ENCODE peak calls at places on chromosomes 11 and 22, in four cellular contexts. One of them, this sample, is unnamed.

GRCh38 chr11:61754534-61755482 is 2.4 kb downstream of the MYRF start:
- DNase-seq in GM12878: no peak
- DNase-seq in GM12892: no peak
- DNase-seq in GM12891: no peak
- DNase-seq in this sample: no peak

GRCh38 chr11:121578216-121579063 is 125.7 kb upstream of the SORL1-AS1 start:
- DNase-seq in GM12891: no peak
- DNase-seq in GM12892: no peak
- DNase-seq in GM12878: no peak
- DNase-seq in this sample: peak

GRCh38 chr11:96063053-96063452 is 139.1 kb upstream of the MTMR2 start:
- DNase-seq in GM12892: no peak
- DNase-seq in GM12878: no peak
- DNase-seq in GM12891: no peak
- DNase-seq in this sample: no peak

GRCh38 chr11:45665206-45665932 is at the start of gene CHST1:
- DNase-seq in GM12892: no peak
- DNase-seq in GM12878: no peak
- DNase-seq in GM12891: no peak
- DNase-seq in this sample: no peak

GRCh38 chr11:87493516-87493915 is 455.8 kb downstream of the TMEM135 start:
- DNase-seq in GM12891: no peak
- DNase-seq in GM12892: no peak
- DNase-seq in GM12878: no peak
- DNase-seq in this sample: no peak

GRCh38 chr11:74043450-74043849 is 34.6 kb upstream of the UCP3 start:
- DNase-seq in GM12891: no peak
- DNase-seq in GM12878: no peak
- DNase-seq in GM12892: no peak
- DNase-seq in this sample: no peak

GRCh38 chr22:21947040-21948014 is 5.3 kb downstream of the PPM1F start:
- DNase-seq in GM12892: no peak
- DNase-seq in GM12878: no peak
- DNase-seq in GM12891: no peak
- DNase-seq in this sample: no peak

GRCh38 chr11:83292709-83293435 is 6.7 kb upstream of the CCDC90B start:
- DNase-seq in GM12891: peak
- DNase-seq in GM12892: no peak
- DNase-seq in GM12878: no peak
- DNase-seq in this sample: peak

GRCh38 chr22:20567993-20568417 is 60.6 kb downstream of the MED15 start:
- DNase-seq in GM12878: no peak
- DNase-seq in GM12891: no peak
- DNase-seq in GM12892: no peak
- DNase-seq in this sample: no peak

GRCh38 chr11:107710301-107710700 is 1.6 kb downstream of the SLN start:
- DNase-seq in GM12878: no peak
- DNase-seq in GM12892: no peak
- DNase-seq in GM12891: no peak
- DNase-seq in this sample: no peak

GRCh38 chr22:44128961-44129613 is 51.6 kb upstream of the PARVG start:
- DNase-seq in GM12878: no peak
- DNase-seq in GM12892: no peak
- DNase-seq in GM12891: no peak
- DNase-seq in this sample: no peak

GRCh38 chr22:45212306-45212709 is 28.4 kb downstream of the KIAA0930 start:
- DNase-seq in GM12891: no peak
- DNase-seq in GM12878: no peak
- DNase-seq in GM12892: no peak
- DNase-seq in this sample: no peak

GRCh38 chr11:2313051-2313951 is 11.5 kb downstream of the TSPAN32 start:
- DNase-seq in GM12878: no peak
- DNase-seq in GM12891: no peak
- DNase-seq in GM12892: no peak
- DNase-seq in this sample: no peak

GRCh38 chr11:1071571-1072115 is 3.0 kb upstream of the MUC2 start:
- DNase-seq in GM12891: no peak
- DNase-seq in GM12878: no peak
- DNase-seq in GM12892: no peak
- DNase-seq in this sample: no peak

GRCh38 chr11:14288189-14288935 is 70.6 kb downstream of the RRAS2 start:
- DNase-seq in GM12878: no peak
- DNase-seq in GM12891: no peak
- DNase-seq in GM12892: no peak
- DNase-seq in this sample: no peak

GRCh38 chr22:38098410-38099249 is 11.9 kb downstream of the BAIAP2L2 start:
- DNase-seq in GM12892: no peak
- DNase-seq in GM12891: no peak
- DNase-seq in GM12878: no peak
- DNase-seq in this sample: no peak

GRCh38 chr11:28049338-28050216 is 58.4 kb downstream of the KIF18A start:
- DNase-seq in GM12892: no peak
- DNase-seq in GM12891: no peak
- DNase-seq in GM12878: no peak
- DNase-seq in this sample: no peak

GRCh38 chr11:75797796-75798195 is 17.2 kb upstream of the UVRAG start:
- DNase-seq in GM12891: no peak
- DNase-seq in GM12878: no peak
- DNase-seq in GM12892: no peak
- DNase-seq in this sample: no peak

GRCh38 chr11:64637346-64638016 is 46.5 kb downstream of the SLC22A12 start:
- DNase-seq in GM12878: no peak
- DNase-seq in GM12892: no peak
- DNase-seq in GM12891: no peak
- DNase-seq in this sample: no peak

GRCh38 chr11:64639885-64640284 is 48.9 kb downstream of the SLC22A12 start:
- DNase-seq in GM12892: no peak
- DNase-seq in GM12891: no peak
- DNase-seq in GM12878: no peak
- DNase-seq in this sample: no peak

GRCh38 chr11:64641596-64642417 is 50.8 kb downstream of the SLC22A12 start:
- DNase-seq in GM12892: no peak
- DNase-seq in GM12878: no peak
- DNase-seq in GM12891: no peak
- DNase-seq in this sample: no peak

GRCh38 chr11:64638829-64639228 is 47.8 kb downstream of the SLC22A12 start:
- DNase-seq in GM12891: no peak
- DNase-seq in GM12878: no peak
- DNase-seq in GM12892: no peak
- DNase-seq in this sample: no peak

GRCh38 chr11:64638017-64638664 is 47.1 kb downstream of the SLC22A12 start:
- DNase-seq in GM12892: no peak
- DNase-seq in GM12878: no peak
- DNase-seq in GM12891: no peak
- DNase-seq in this sample: no peak
- TF ChIP-seq POLR2AphosphoS5 in GM12892: no peak
- TF ChIP-seq POLR2AphosphoS5 in GM12878: no peak
- TF ChIP-seq POLR2AphosphoS5 in GM12891: no peak
- TF ChIP-seq POLR2AphosphoS5 in this sample: no peak

DNA sequence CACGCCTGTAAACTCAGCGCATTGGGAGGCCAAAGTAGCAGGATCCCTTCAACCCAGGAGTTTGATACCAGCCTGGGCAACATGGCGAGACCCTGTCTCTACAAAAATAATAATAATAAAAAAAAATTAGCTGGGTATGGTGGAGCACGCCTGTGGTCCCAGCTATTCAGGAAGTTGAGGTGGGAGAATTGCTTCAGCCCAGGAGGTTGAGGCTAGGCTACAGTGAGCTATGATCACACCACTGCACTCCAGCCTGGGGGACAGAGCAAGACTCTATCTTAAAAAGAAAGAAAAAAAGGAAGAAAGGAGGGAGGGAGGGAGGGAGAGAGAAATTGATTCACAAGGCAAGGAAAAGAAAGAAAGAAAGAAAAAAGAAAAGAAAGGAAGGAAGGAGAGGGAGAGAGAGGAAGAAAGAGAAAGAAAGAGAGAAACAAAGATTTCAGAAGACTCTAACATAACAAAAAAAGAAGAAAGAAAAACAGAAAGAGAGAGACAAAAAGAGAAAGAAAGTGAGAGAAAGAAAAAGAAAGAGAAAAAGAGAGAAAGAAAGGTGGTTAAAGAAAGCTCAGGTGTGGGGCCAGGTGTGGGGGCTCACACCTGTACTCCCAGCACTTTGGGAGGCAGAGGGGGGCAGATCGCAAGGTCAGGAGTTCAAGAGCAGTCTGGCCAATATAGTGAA is 37.3 kb upstream of the MYH9 start:
- DNase-seq in GM12878: no peak
- DNase-seq in GM12891: no peak
- DNase-seq in GM12892: no peak
- DNase-seq in this sample: peak
- TF ChIP-seq POLR2AphosphoS5 in GM12878: no peak
- TF ChIP-seq POLR2AphosphoS5 in GM12891: no peak
- TF ChIP-seq POLR2AphosphoS5 in GM12892: no peak
- TF ChIP-seq POLR2AphosphoS5 in this sample: peak

DNA sequence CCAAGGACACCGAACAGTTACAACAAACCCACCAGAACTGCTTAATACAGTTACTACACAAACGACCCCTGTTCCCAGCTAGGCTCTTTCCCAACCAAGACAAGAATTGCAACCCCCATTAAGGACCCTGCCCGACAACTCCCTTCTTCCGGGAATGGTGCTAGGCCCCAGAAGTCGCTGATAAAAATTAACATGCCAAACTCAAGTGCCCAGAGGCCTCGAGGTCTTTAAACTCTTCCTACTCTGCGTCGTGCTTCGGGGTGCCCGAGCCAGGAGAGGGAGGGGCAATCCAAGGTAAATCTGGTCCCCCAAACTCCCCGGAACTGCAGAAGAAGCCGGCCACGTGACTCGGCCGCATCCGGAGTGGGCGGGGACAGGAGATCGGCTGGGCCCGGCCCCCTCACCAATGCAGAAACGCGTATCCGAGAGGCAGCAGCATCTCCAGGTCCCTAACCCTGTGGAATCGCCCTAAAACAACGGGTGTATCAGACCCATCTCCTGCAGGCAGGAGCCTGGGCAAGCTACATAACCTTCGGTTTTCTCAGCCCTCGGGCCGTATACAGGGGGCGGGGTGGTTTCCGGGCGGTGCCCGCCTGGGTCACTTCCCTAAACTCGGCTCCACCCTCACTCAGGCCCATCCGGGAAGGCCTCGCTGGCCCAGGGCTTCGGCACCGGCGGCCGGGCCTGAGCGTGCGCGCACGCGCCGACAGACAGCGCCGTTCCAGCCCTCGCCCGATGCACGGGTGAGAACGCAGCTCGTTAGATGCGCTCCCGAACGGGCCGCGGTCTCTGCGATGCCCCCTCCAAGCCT is 1.1 kb downstream of the CFL1 start:
- DNase-seq in GM12878: no peak
- DNase-seq in GM12891: no peak
- DNase-seq in GM12892: peak
- DNase-seq in this sample: no peak
- TF ChIP-seq POLR2AphosphoS5 in GM12878: peak
- TF ChIP-seq POLR2AphosphoS5 in GM12891: peak
- TF ChIP-seq POLR2AphosphoS5 in GM12892: peak
- TF ChIP-seq POLR2AphosphoS5 in this sample: peak

GRCh38 chr11:33735166-33735425 is 1.1 kb downstream of the CD59 start:
- DNase-seq in GM12878: no peak
- DNase-seq in GM12891: no peak
- DNase-seq in GM12892: no peak
- DNase-seq in this sample: peak

GRCh38 chr11:33735426-33736147 is 636 bp downstream of the CD59 start:
- DNase-seq in GM12891: peak
- DNase-seq in GM12892: peak
- DNase-seq in GM12878: peak
- DNase-seq in this sample: peak

GRCh38 chr11:33734441-33735165 is 1.6 kb downstream of the CD59 start:
- DNase-seq in GM12891: no peak
- DNase-seq in GM12892: no peak
- DNase-seq in GM12878: no peak
- DNase-seq in this sample: no peak

GRCh38 chr11:33732176-33732575 is 4.0 kb downstream of the CD59 start:
- DNase-seq in GM12892: no peak
- DNase-seq in GM12878: no peak
- DNase-seq in GM12891: no peak
- DNase-seq in this sample: peak

DNA sequence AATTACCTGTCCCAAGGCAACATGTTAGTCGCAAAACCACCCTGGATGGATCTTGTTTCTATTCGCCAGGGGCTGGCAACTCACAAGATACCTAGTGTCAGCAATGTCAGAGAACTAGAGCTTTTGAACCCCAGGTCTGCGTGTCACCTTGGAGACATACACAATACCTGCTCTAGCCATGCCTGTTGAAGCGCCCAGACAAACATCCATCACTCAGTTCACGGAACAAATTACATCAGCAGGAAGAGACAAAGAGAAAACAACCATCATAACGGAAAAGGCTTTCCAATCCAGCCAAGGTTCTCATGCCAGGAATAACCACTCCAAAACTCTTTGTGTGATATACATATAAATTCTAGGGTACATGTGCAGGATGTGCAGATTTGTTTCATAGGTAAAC is 2.2 kb downstream of the CD59 start:
- DNase-seq in GM12891: no peak
- DNase-seq in GM12878: no peak
- DNase-seq in GM12892: no peak
- DNase-seq in this sample: no peak
- TF ChIP-seq POLR2AphosphoS5 in GM12891: no peak
- TF ChIP-seq POLR2AphosphoS5 in GM12878: peak
- TF ChIP-seq POLR2AphosphoS5 in GM12892: no peak
- TF ChIP-seq POLR2AphosphoS5 in this sample: no peak

GRCh38 chr11:94662065-94662779 is 95.1 kb downstream of the PIWIL4 start:
- DNase-seq in GM12892: no peak
- DNase-seq in GM12891: no peak
- DNase-seq in GM12878: no peak
- DNase-seq in this sample: no peak

GRCh38 chr11:94664336-94664735 is 97.2 kb downstream of the PIWIL4 start:
- DNase-seq in GM12891: no peak
- DNase-seq in GM12892: no peak
- DNase-seq in GM12878: no peak
- DNase-seq in this sample: no peak

GRCh38 chr11:94668240-94668793 is 99.8 kb upstream of the AMOTL1 start:
- DNase-seq in GM12892: no peak
- DNase-seq in GM12891: no peak
- DNase-seq in GM12878: no peak
- DNase-seq in this sample: no peak

GRCh38 chr11:94666792-94667721 is 99.9 kb downstream of the PIWIL4 start:
- DNase-seq in GM12892: no peak
- DNase-seq in GM12878: no peak
- DNase-seq in GM12891: no peak
- DNase-seq in this sample: no peak

DNA sequence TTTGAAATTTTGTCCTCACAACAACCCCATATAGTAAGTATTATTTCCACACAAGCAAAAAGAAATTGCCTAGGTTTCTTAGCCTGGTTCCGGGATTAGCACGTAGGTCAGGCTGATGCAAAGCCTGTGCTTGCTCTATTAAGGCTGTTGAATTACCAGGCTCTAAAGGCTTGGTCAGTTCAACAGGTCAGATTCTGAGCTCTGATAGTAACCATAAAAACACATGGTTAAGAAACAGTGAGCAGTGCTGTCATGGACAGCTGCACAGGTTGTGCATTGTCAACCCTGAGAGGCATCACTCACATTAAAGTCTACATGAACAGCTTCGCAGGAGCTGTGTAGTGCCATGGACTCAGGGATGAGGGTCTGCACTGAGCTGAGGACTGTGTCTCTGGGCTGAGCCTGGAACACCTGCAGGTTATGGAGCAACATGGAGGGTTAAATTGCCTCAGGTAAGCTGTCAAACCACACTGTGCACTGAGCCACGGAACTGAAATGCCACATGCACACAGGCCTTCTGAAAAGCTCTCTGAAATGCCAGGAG is 98.0 kb downstream of the PIWIL4 start:
- DNase-seq in GM12892: no peak
- DNase-seq in GM12891: no peak
- DNase-seq in GM12878: no peak
- DNase-seq in this sample: no peak
- TF ChIP-seq POLR2AphosphoS5 in GM12892: no peak
- TF ChIP-seq POLR2AphosphoS5 in GM12891: no peak
- TF ChIP-seq POLR2AphosphoS5 in GM12878: no peak
- TF ChIP-seq POLR2AphosphoS5 in this sample: no peak

This sample was measured in HL-60.